ENCODE peak calls at places on chromosomes 11 and 22, in four cellular contexts. M, E, F and N are unnamed samples.

GRCh38 chr11:46112961-46113617 is 8.2 kb downstream of the PHF21A start:
- DNase-seq in F (no peak), M (peak), E (peak), N (peak)

GRCh38 chr22:43228330-43228729 is 41.4 kb upstream of the TTLL12 start:
- DNase-seq in F (no peak), E (peak), M (no peak), N (peak)

GRCh38 chr11:32713496-32713895 is 81.0 kb downstream of the CCDC73 start:
- DNase-seq in F (no peak), M (no peak), E (no peak), N (peak)

GRCh38 chr11:34468209-34468841 is 29.6 kb downstream of the CAT start:
- DNase-seq in M (peak), F (no peak), E (peak), N (peak)

GRCh38 chr11:27319065-27319464 is 44.0 kb downstream of the CCDC34 start:
- DNase-seq in F (peak), E (no peak), M (peak), N (no peak)

GRCh38 chr22:43528601-43529360 is 117.0 kb downstream of the MPPED1 start:
- DNase-seq in F (no peak), E (no peak), M (no peak), N (no peak)

GRCh38 chr22:19038164-19038546 is 84.1 kb downstream of the DGCR2 start:
- DNase-seq in E (no peak), F (no peak), M (no peak), N (no peak)

GRCh38 chr22:50544746-50545253 is 899 bp upstream of the KLHDC7B start:
- DNase-seq in M (no peak), E (no peak), F (no peak), N (no peak)

GRCh38 chr11:83241291-83241946 is 44.7 kb downstream of the CCDC90B start:
- DNase-seq in E (peak), F (no peak), M (peak), N (peak)

GRCh38 chr11:83007909-83008580 is 63.7 kb downstream of the RAB30 start:
- DNase-seq in M (peak), F (no peak), E (peak), N (peak)

GRCh38 chr11:81966340-81966739 is 767.3 kb downstream of the FAM181B start:
- DNase-seq in M (no peak), E (no peak), F (no peak), N (no peak)

GRCh38 chr11:78651136-78651775 is 76.6 kb upstream of the NARS2 start:
- DNase-seq in E (no peak), F (no peak), M (no peak), N (no peak)

GRCh38 chr11:83292709-83293435 is 6.7 kb upstream of the CCDC90B start:
- DNase-seq in F (no peak), E (peak), M (peak), N (peak)

GRCh38 chr11:60756307-60757032 is at the start of gene MS4A15:
- DNase-seq in M (peak), E (peak), F (no peak), N (peak)

GRCh38 chr22:43014062-43014875 is 680 bp downstream of the PACSIN2 start:
- DNase-seq in M (peak), F (no peak), E (peak), N (peak)

GRCh38 chr11:64688534-64688982 is 34.4 kb downstream of the NRXN2 start:
- DNase-seq in M (peak), F (peak), E (peak), N (peak)

GRCh38 chr11:2522636-2523255 is 77.9 kb downstream of the KCNQ1 start:
- DNase-seq in E (no peak), M (no peak), F (no peak), N (no peak)

GRCh38 chr11:72626637-72626936 is 47.6 kb downstream of the PDE2A start:
- DNase-seq in E (no peak), F (no peak), M (no peak), N (no peak)

GRCh38 chr11:111982532-111983186 is 42.5 kb upstream of the DLAT start:
- DNase-seq in M (no peak), E (no peak), F (no peak), N (no peak)

GRCh38 chr11:34507156-34507555 is 6.4 kb downstream of the ELF5 start:
- DNase-seq in M (no peak), E (no peak), F (no peak), N (no peak)

GRCh38 chr22:17366830-17367229 is 2.4 kb upstream of the CECR2 start:
- DNase-seq in F (no peak), E (peak), M (no peak), N (peak)

GRCh38 chr11:70226967-70227366 is 23.9 kb downstream of the FADD start:
- DNase-seq in E (peak), M (no peak), F (no peak), N (peak)
- TF ChIP-seq FOXK2 in E (no peak), M (no peak), F (no peak), N (no peak)

GRCh38 chr11:116603783-116604323 is 168.9 kb downstream of the BUD13 start:
- DNase-seq in M (no peak), E (no peak), F (no peak), N (no peak)

GRCh38 chr11:116598556-116598955 is 174.2 kb downstream of the BUD13 start:
- DNase-seq in E (no peak), F (no peak), M (no peak), N (no peak)

GRCh38 chr11:116602637-116602942 is 170.2 kb downstream of the BUD13 start:
- DNase-seq in M (no peak), F (no peak), E (no peak), N (no peak)

GRCh38 chr11:116600930-116601329 is 171.9 kb downstream of the BUD13 start:
- DNase-seq in E (no peak), F (no peak), M (no peak), N (no peak)

DNA sequence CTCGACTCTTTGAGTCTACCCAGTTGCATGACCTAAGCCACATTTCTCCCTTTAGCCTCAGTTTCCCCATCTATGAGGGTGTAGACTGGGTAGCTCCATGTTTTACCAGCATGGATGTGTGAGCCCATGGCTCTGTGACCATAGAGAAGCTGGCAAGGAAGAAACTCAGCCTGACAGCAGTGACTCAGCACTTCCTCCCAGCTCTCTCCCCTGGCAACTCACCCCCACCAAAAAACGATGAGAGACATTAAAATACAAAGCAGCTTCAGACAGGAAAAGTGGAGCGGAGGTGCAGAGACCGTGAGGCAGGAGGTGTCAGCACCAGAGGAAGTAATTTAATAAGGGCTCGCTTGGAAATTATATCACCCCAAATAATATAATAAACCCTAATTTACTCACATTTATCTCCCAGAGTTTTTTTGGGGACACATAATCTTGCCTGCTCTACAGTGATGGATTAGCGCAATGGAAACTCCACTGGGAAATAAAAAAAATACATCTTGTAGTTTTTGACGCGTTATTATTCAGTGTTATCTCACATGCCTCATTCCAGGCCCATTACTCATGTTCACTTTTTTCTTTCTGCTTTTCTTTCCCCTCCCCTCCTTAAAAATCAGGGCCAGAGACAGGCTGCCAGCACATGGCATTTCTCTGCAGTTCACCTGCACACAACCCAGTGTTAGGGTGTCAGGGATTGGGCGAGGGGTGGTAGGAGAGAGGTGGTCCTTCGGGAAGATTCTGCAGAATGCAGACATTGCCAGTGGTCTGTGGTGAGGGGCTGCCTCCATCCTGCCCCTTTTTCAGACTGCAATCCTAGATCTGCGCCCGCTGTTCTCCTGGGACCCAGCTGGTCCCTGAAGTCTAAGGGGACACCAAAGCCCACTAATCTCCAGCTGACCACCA is 170.8 kb downstream of the BUD13 start:
- DNase-seq in E (no peak), M (no peak), F (no peak), N (no peak)
- TF ChIP-seq FOXM1 in E (no peak), M (no peak), F (no peak), N (no peak)

DNA sequence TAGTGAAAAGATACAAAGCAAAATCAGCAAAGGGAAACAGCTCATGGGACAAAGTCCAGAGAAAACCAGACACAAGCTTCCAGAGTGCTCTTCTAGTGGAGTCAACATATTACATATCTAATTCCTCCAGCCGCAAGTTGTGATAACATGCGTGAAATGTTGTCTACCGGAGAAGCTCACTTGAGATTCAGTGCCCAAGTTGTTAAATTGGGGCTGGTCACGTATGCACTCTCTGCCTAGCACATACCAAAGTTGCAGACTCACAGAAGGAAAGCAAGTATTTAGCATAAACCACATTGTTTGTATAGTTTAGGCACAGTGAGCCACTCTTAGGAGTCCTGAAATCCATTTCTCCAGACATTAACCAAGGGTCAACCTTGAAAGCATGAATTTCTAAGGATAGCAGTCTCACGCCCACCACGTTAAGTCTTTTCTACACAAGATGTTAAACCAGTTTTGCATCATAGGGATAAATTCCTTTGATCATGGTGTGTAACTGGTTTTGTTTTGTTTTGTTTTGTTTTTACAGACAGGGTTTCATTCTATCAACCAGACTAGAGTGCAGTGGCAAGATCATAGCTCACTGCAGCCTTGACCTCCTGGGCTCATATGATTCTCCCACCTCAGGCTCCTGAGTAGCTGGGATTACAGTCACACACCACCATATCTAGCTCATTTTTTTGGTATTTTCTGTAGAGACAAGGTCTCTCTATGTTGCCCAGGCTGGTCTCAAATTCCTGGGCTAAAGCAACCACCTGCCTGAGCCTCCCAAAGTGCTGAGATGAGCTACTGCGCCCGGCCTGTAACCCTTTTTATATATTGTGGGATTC is 39.5 kb upstream of the EP300 start:
- DNase-seq in E (no peak), F (no peak), M (peak), N (no peak)
- TF ChIP-seq FOXK2 in E (no peak), F (no peak), M (no peak), N (no peak)

GRCh38 chr22:30115705-30116104 is 35.4 kb downstream of the HORMAD2 start:
- DNase-seq in M (no peak), E (no peak), F (no peak), N (no peak)
- TF ChIP-seq FOXM1 in M (no peak), E (no peak), F (no peak), N (no peak)

GRCh38 chr11:128061321-128061871 is 526.0 kb downstream of the ETS1 start:
- DNase-seq in M (no peak), F (no peak), E (no peak), N (peak)
- TF ChIP-seq FOXK2 in M (no peak), F (no peak), E (no peak), N (no peak)